ENCODE peak calls at places on chromosome 9, in nine cellular contexts. One of them, this sample, is unnamed.

GRCh38 chr9:105828171-105828570 is 133.8 kb downstream of the TMEM38B start:
- DNase-seq in GM12865: no peak
- DNase-seq in stimulated activated CD4-positive, alpha-beta T cell treated with anti-CD3 and anti-CD28 coated beads, Interleukin-1b, Interleukin-23, amount 100 ng/mL, for 1 hour: no peak
- DNase-seq in MM.1S: no peak
- DNase-seq in NCI-H510A treated with DMSO at 0.1 percent for 48 hours: no peak
- DNase-seq in activated CD4-positive, CD25-positive, alpha-beta regulatory T cell treated with anti-CD3 and anti-CD28 coated beads, Interleukin-2, amount 50 U/mL, for 16 hours: no peak
- DNase-seq in fibroblast of the aortic adventitia: no peak
- DNase-seq in smooth muscle cell of the brain vasculature: no peak
- DNase-seq in activated CD8-positive, alpha-beta memory T cell treated with anti-CD3 and anti-CD28 coated beads, Interleukin-2, amount 50 U/mL, for 4 hours: no peak
- DNase-seq in this sample: no peak

GRCh38 chr9:97747201-97747965 is 50.2 kb upstream of the XPA start:
- DNase-seq in GM12865: no peak
- DNase-seq in stimulated activated CD4-positive, alpha-beta T cell treated with anti-CD3 and anti-CD28 coated beads, Interleukin-1b, Interleukin-23, amount 100 ng/mL, for 1 hour: no peak
- DNase-seq in MM.1S: no peak
- DNase-seq in NCI-H510A treated with DMSO at 0.1 percent for 48 hours: no peak
- DNase-seq in activated CD4-positive, CD25-positive, alpha-beta regulatory T cell treated with anti-CD3 and anti-CD28 coated beads, Interleukin-2, amount 50 U/mL, for 16 hours: no peak
- DNase-seq in fibroblast of the aortic adventitia: no peak
- DNase-seq in smooth muscle cell of the brain vasculature: no peak
- DNase-seq in activated CD8-positive, alpha-beta memory T cell treated with anti-CD3 and anti-CD28 coated beads, Interleukin-2, amount 50 U/mL, for 4 hours: no peak
- DNase-seq in this sample: no peak

GRCh38 chr9:6838158-6838557 is 80.4 kb downstream of the KDM4C start:
- DNase-seq in GM12865: no peak
- DNase-seq in stimulated activated CD4-positive, alpha-beta T cell treated with anti-CD3 and anti-CD28 coated beads, Interleukin-1b, Interleukin-23, amount 100 ng/mL, for 1 hour: no peak
- DNase-seq in MM.1S: no peak
- DNase-seq in NCI-H510A treated with DMSO at 0.1 percent for 48 hours: no peak
- DNase-seq in activated CD4-positive, CD25-positive, alpha-beta regulatory T cell treated with anti-CD3 and anti-CD28 coated beads, Interleukin-2, amount 50 U/mL, for 16 hours: no peak
- DNase-seq in fibroblast of the aortic adventitia: peak; percentile 32
- DNase-seq in smooth muscle cell of the brain vasculature: no peak
- DNase-seq in activated CD8-positive, alpha-beta memory T cell treated with anti-CD3 and anti-CD28 coated beads, Interleukin-2, amount 50 U/mL, for 4 hours: no peak
- DNase-seq in this sample: no peak

GRCh38 chr9:37706290-37706689 is 47.3 kb upstream of the TRMT10B start:
- DNase-seq in GM12865: no peak
- DNase-seq in stimulated activated CD4-positive, alpha-beta T cell treated with anti-CD3 and anti-CD28 coated beads, Interleukin-1b, Interleukin-23, amount 100 ng/mL, for 1 hour: no peak
- DNase-seq in MM.1S: no peak
- DNase-seq in NCI-H510A treated with DMSO at 0.1 percent for 48 hours: no peak
- DNase-seq in activated CD4-positive, CD25-positive, alpha-beta regulatory T cell treated with anti-CD3 and anti-CD28 coated beads, Interleukin-2, amount 50 U/mL, for 16 hours: no peak
- DNase-seq in fibroblast of the aortic adventitia: no peak
- DNase-seq in smooth muscle cell of the brain vasculature: no peak
- DNase-seq in activated CD8-positive, alpha-beta memory T cell treated with anti-CD3 and anti-CD28 coated beads, Interleukin-2, amount 50 U/mL, for 4 hours: no peak
- DNase-seq in this sample: no peak

GRCh38 chr9:61671276-61671973 is 481.6 kb downstream of the SPATA31A7 start:
- DNase-seq in GM12865: peak; percentile 6
- DNase-seq in stimulated activated CD4-positive, alpha-beta T cell treated with anti-CD3 and anti-CD28 coated beads, Interleukin-1b, Interleukin-23, amount 100 ng/mL, for 1 hour: no peak
- DNase-seq in MM.1S: no peak
- DNase-seq in NCI-H510A treated with DMSO at 0.1 percent for 48 hours: no peak
- DNase-seq in activated CD4-positive, CD25-positive, alpha-beta regulatory T cell treated with anti-CD3 and anti-CD28 coated beads, Interleukin-2, amount 50 U/mL, for 16 hours: no peak
- DNase-seq in fibroblast of the aortic adventitia: no peak
- DNase-seq in smooth muscle cell of the brain vasculature: no peak
- DNase-seq in activated CD8-positive, alpha-beta memory T cell treated with anti-CD3 and anti-CD28 coated beads, Interleukin-2, amount 50 U/mL, for 4 hours: peak; percentile 8
- DNase-seq in this sample: no peak

GRCh38 chr9:76230961-76231360 is 163.3 kb downstream of the RFK start:
- DNase-seq in GM12865: no peak
- DNase-seq in stimulated activated CD4-positive, alpha-beta T cell treated with anti-CD3 and anti-CD28 coated beads, Interleukin-1b, Interleukin-23, amount 100 ng/mL, for 1 hour: no peak
- DNase-seq in MM.1S: no peak
- DNase-seq in NCI-H510A treated with DMSO at 0.1 percent for 48 hours: no peak
- DNase-seq in activated CD4-positive, CD25-positive, alpha-beta regulatory T cell treated with anti-CD3 and anti-CD28 coated beads, Interleukin-2, amount 50 U/mL, for 16 hours: no peak
- DNase-seq in fibroblast of the aortic adventitia: no peak
- DNase-seq in smooth muscle cell of the brain vasculature: no peak
- DNase-seq in activated CD8-positive, alpha-beta memory T cell treated with anti-CD3 and anti-CD28 coated beads, Interleukin-2, amount 50 U/mL, for 4 hours: no peak
- DNase-seq in this sample: no peak

GRCh38 chr9:7045361-7045760 is 287.6 kb downstream of the KDM4C start:
- DNase-seq in GM12865: no peak
- DNase-seq in stimulated activated CD4-positive, alpha-beta T cell treated with anti-CD3 and anti-CD28 coated beads, Interleukin-1b, Interleukin-23, amount 100 ng/mL, for 1 hour: no peak
- DNase-seq in MM.1S: no peak
- DNase-seq in NCI-H510A treated with DMSO at 0.1 percent for 48 hours: no peak
- DNase-seq in activated CD4-positive, CD25-positive, alpha-beta regulatory T cell treated with anti-CD3 and anti-CD28 coated beads, Interleukin-2, amount 50 U/mL, for 16 hours: no peak
- DNase-seq in fibroblast of the aortic adventitia: no peak
- DNase-seq in smooth muscle cell of the brain vasculature: no peak
- DNase-seq in activated CD8-positive, alpha-beta memory T cell treated with anti-CD3 and anti-CD28 coated beads, Interleukin-2, amount 50 U/mL, for 4 hours: no peak
- DNase-seq in this sample: no peak

GRCh38 chr9:114300846-114301797 is 21.8 kb upstream of the ORM1 start:
- DNase-seq in GM12865: no peak
- DNase-seq in stimulated activated CD4-positive, alpha-beta T cell treated with anti-CD3 and anti-CD28 coated beads, Interleukin-1b, Interleukin-23, amount 100 ng/mL, for 1 hour: no peak
- DNase-seq in MM.1S: no peak
- DNase-seq in NCI-H510A treated with DMSO at 0.1 percent for 48 hours: no peak
- DNase-seq in activated CD4-positive, CD25-positive, alpha-beta regulatory T cell treated with anti-CD3 and anti-CD28 coated beads, Interleukin-2, amount 50 U/mL, for 16 hours: no peak
- DNase-seq in fibroblast of the aortic adventitia: no peak
- DNase-seq in smooth muscle cell of the brain vasculature: no peak
- DNase-seq in activated CD8-positive, alpha-beta memory T cell treated with anti-CD3 and anti-CD28 coated beads, Interleukin-2, amount 50 U/mL, for 4 hours: no peak
- DNase-seq in this sample: no peak

GRCh38 chr9:35546853-35547252 is 56.9 kb downstream of the RUSC2 start:
- DNase-seq in GM12865: no peak
- DNase-seq in stimulated activated CD4-positive, alpha-beta T cell treated with anti-CD3 and anti-CD28 coated beads, Interleukin-1b, Interleukin-23, amount 100 ng/mL, for 1 hour: no peak
- DNase-seq in MM.1S: no peak
- DNase-seq in NCI-H510A treated with DMSO at 0.1 percent for 48 hours: no peak
- DNase-seq in activated CD4-positive, CD25-positive, alpha-beta regulatory T cell treated with anti-CD3 and anti-CD28 coated beads, Interleukin-2, amount 50 U/mL, for 16 hours: no peak
- DNase-seq in fibroblast of the aortic adventitia: no peak
- DNase-seq in smooth muscle cell of the brain vasculature: no peak
- DNase-seq in activated CD8-positive, alpha-beta memory T cell treated with anti-CD3 and anti-CD28 coated beads, Interleukin-2, amount 50 U/mL, for 4 hours: no peak
- DNase-seq in this sample: no peak

This sample was measured in H54.